ENCODE peak calls at places on chromosomes 5 and 9, in five cellular contexts. W is left ventricle myocardium superior; X is stimulated activated CD4-positive, alpha-beta T cell treated with anti-CD3 and anti-CD28 coated beads, Interleukin-12 subunit alpha, Interleukin-12 subunit beta, amount 100 ng/mL, for 48 hours; K is non-pigmented ciliary epithelial cell; N is occipital lobe. I is an unnamed sample.
A peak's percentile ranks its signal among the peaks of the same experiment; 100 is the strongest.

GRCh38 chr9:136083558-136084190 is 11.4 kb downstream of the NACC2 start:
- DNase-seq in W (no peak), X (no peak), K (no peak), N (no peak), I (no peak)

GRCh38 chr5:170254056-170254455 is 21.3 kb downstream of the C5orf58 start:
- DNase-seq in W (no peak), X (peak; percentile 48), K (no peak), N (no peak), I (no peak)

GRCh38 chr9:127520941-127521918 is 69.9 kb downstream of the LRSAM1 start:
- DNase-seq in W (peak; percentile 55), X (no peak), K (peak; percentile 49), N (no peak), I (no peak)

GRCh38 chr5:112004867-112005532 is 248.0 kb upstream of the NREP start:
- DNase-seq in W (no peak), X (no peak), K (peak; percentile 53), N (no peak), I (no peak)

GRCh38 chr5:53288511-53288910 is 179.0 kb upstream of the MOCS2 start:
- DNase-seq in W (no peak), X (no peak), K (no peak), N (no peak), I (no peak)

GRCh38 chr5:159883522-159883950 is 32.7 kb upstream of the ADRA1B start:
- DNase-seq in W (no peak), X (no peak), K (no peak), N (no peak), I (no peak)

GRCh38 chr9:121830441-121831140 is 179.2 kb downstream of the DAB2IP start:
- DNase-seq in W (no peak), X (no peak), K (no peak), N (no peak), I (no peak)

GRCh38 chr9:61671276-61671973 is 481.6 kb downstream of the SPATA31A7 start:
- DNase-seq in W (no peak), X (no peak), K (no peak), N (no peak), I (no peak)

GRCh38 chr5:154997746-154998145 is 15.8 kb upstream of the KIF4B start:
- DNase-seq in W (no peak), X (no peak), K (no peak), N (no peak), I (no peak)

GRCh38 chr5:66307647-66308257 is 163.7 kb downstream of the SREK1 start:
- DNase-seq in W (no peak), X (no peak), K (peak; percentile 36), N (peak; percentile 3), I (peak; percentile 20)

GRCh38 chr5:167992868-167993267 is 298.6 kb upstream of the WWC1 start:
- DNase-seq in W (no peak), X (no peak), K (no peak), N (no peak), I (no peak)

GRCh38 chr5:141618804-141619554 is at the start of gene DIAPH1:
- DNase-seq in W (peak; percentile 98), X (peak; percentile 96), K (peak; percentile 73), N (peak; percentile 90), I (peak; percentile 88)

GRCh38 chr5:79702606-79703380 is 13.2 kb downstream of the CMYA5 start:
- DNase-seq in W (no peak), X (no peak), K (no peak), N (no peak), I (no peak)

GRCh38 chr9:95815153-95815552 is 60.3 kb upstream of the ERCC6L2 start:
- DNase-seq in W (no peak), X (no peak), K (peak; percentile 61), N (no peak), I (no peak)

GRCh38 chr5:15499528-15500325 is at the start of gene FBXL7:
- DNase-seq in W (peak; percentile 92), X (no peak), K (no peak), N (peak; percentile 43), I (peak; percentile 41)

GRCh38 chr5:115494570-115495289 is 49.8 kb downstream of the FEM1C start:
- DNase-seq in W (no peak), X (no peak), K (no peak), N (peak; percentile 11), I (no peak)

GRCh38 chr5:136153581-136154236 is 21.1 kb downstream of the SMAD5 start:
- DNase-seq in W (no peak), X (no peak), K (no peak), N (no peak), I (no peak)

GRCh38 chr5:152514827-152515397 is 109.8 kb upstream of the NMUR2 start:
- DNase-seq in W (no peak), X (no peak), K (peak; percentile 1), N (no peak), I (no peak)

GRCh38 chr5:19125956-19126713 is 861.9 kb downstream of the CDH18 start:
- DNase-seq in W (no peak), X (no peak), K (no peak), N (no peak), I (no peak)

I was measured in AG04450.